ENCODE peak calls at places on chromosome 5, in five cellular contexts. One of them, this sample, is unnamed.

GRCh38 chr5:170357853-170358497 is 31.2 kb downstream of the KCNMB1 start:
- DNase-seq in OCI-LY7: peak; percentile 19
- DNase-seq in HCT116: no peak
- DNase-seq in neural progenitor cell: no peak
- DNase-seq in hepatocyte: no peak
- DNase-seq in this sample: no peak

GRCh38 chr5:154202379-154203260 is 12.1 kb downstream of the GALNT10 start:
- DNase-seq in neural progenitor cell: no peak
- DNase-seq in OCI-LY7: no peak
- DNase-seq in HCT116: no peak
- DNase-seq in hepatocyte: no peak
- DNase-seq in this sample: no peak

GRCh38 chr5:121949885-121950284 is 11.9 kb upstream of the SRFBP1 start:
- DNase-seq in neural progenitor cell: peak; percentile 55
- DNase-seq in hepatocyte: peak; percentile 73
- DNase-seq in OCI-LY7: peak; percentile 51
- DNase-seq in HCT116: peak; percentile 29
- DNase-seq in this sample: peak; percentile 78

GRCh38 chr5:169762338-169763095 is 125.4 kb downstream of the DOCK2 start:
- DNase-seq in OCI-LY7: no peak
- DNase-seq in neural progenitor cell: no peak
- DNase-seq in HCT116: no peak
- DNase-seq in hepatocyte: no peak
- DNase-seq in this sample: peak; percentile 68

GRCh38 chr5:13930721-13931246 is 13.7 kb downstream of the DNAH5 start:
- DNase-seq in neural progenitor cell: no peak
- DNase-seq in HCT116: no peak
- DNase-seq in hepatocyte: no peak
- DNase-seq in OCI-LY7: no peak
- DNase-seq in this sample: no peak

GRCh38 chr5:73673161-73673591 is 47.2 kb downstream of the ARHGEF28 start:
- DNase-seq in neural progenitor cell: no peak
- DNase-seq in HCT116: no peak
- DNase-seq in hepatocyte: peak; percentile 67
- DNase-seq in OCI-LY7: no peak
- DNase-seq in this sample: peak; percentile 96

GRCh38 chr5:87127426-87127825 is 140.3 kb upstream of the RASA1 start:
- DNase-seq in hepatocyte: no peak
- DNase-seq in OCI-LY7: no peak
- DNase-seq in neural progenitor cell: no peak
- DNase-seq in HCT116: no peak
- DNase-seq in this sample: peak; percentile 87

GRCh38 chr5:180665682-180666404 is 16.4 kb upstream of the FLT4 start:
- DNase-seq in hepatocyte: no peak
- DNase-seq in OCI-LY7: no peak
- DNase-seq in HCT116: no peak
- DNase-seq in neural progenitor cell: no peak
- DNase-seq in this sample: no peak

GRCh38 chr5:20369151-20369550 is 381.2 kb upstream of the CDH18 start:
- DNase-seq in neural progenitor cell: no peak
- DNase-seq in HCT116: no peak
- DNase-seq in hepatocyte: no peak
- DNase-seq in OCI-LY7: no peak
- DNase-seq in this sample: no peak

GRCh38 chr5:18487928-18488480 is 853.7 kb downstream of the TAF11L14 start:
- DNase-seq in hepatocyte: no peak
- DNase-seq in OCI-LY7: no peak
- DNase-seq in neural progenitor cell: no peak
- DNase-seq in HCT116: no peak
- DNase-seq in this sample: no peak

GRCh38 chr5:102853680-102854079 is 98.6 kb downstream of the PAM start:
- DNase-seq in OCI-LY7: no peak
- DNase-seq in HCT116: no peak
- DNase-seq in hepatocyte: no peak
- DNase-seq in neural progenitor cell: no peak
- DNase-seq in this sample: peak; percentile 47

DNA sequence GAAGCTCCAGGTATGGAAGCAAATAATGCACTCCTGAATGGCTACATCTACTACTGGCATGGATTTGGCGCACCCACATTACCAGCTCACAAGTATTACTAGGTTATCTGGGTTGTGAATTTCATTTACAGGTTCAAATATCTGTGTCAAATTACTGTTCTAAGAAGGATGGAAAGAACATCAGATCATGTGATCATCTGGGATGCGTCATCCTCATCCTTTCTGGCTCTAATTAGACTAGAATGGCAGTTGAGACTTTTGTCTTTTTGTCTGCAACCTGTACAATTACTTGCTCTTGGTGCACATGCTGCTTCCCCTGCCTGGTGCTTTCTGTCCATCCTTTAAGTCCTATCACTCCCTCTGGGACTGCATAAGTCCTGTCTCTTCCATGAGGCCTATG is 64.1 kb downstream of the PJA2 start:
- DNase-seq in OCI-LY7: no peak
- DNase-seq in HCT116: no peak
- DNase-seq in neural progenitor cell: no peak
- DNase-seq in hepatocyte: no peak
- DNase-seq in this sample: peak; percentile 40
- H3K27ac ChIP-seq in OCI-LY7: no peak overlapping the region
- H3K27ac ChIP-seq in HCT116: no peak overlapping the region
- H3K27ac ChIP-seq in neural progenitor cell: no peak overlapping the region
- H3K27ac ChIP-seq in hepatocyte: no peak overlapping the region
- H3K27ac ChIP-seq in this sample: no peak overlapping the region

GRCh38 chr5:133938932-133939331 is 29.5 kb downstream of the C5orf15 start:
- DNase-seq in hepatocyte: no peak
- DNase-seq in neural progenitor cell: no peak
- DNase-seq in OCI-LY7: peak; percentile 86
- DNase-seq in HCT116: no peak
- DNase-seq in this sample: no peak

GRCh38 chr5:133939668-133940067 is 28.8 kb downstream of the C5orf15 start:
- DNase-seq in neural progenitor cell: no peak
- DNase-seq in HCT116: no peak
- DNase-seq in hepatocyte: no peak
- DNase-seq in OCI-LY7: peak; percentile 37
- DNase-seq in this sample: no peak

GRCh38 chr5:133934822-133935793 is 33.3 kb downstream of the C5orf15 start:
- DNase-seq in HCT116: no peak
- DNase-seq in hepatocyte: no peak
- DNase-seq in neural progenitor cell: no peak
- DNase-seq in OCI-LY7: peak; percentile 96
- DNase-seq in this sample: no peak

GRCh38 chr5:133936611-133937015 is 31.8 kb downstream of the C5orf15 start:
- DNase-seq in OCI-LY7: peak; percentile 77
- DNase-seq in hepatocyte: no peak
- DNase-seq in HCT116: no peak
- DNase-seq in neural progenitor cell: no peak
- DNase-seq in this sample: no peak

DNA sequence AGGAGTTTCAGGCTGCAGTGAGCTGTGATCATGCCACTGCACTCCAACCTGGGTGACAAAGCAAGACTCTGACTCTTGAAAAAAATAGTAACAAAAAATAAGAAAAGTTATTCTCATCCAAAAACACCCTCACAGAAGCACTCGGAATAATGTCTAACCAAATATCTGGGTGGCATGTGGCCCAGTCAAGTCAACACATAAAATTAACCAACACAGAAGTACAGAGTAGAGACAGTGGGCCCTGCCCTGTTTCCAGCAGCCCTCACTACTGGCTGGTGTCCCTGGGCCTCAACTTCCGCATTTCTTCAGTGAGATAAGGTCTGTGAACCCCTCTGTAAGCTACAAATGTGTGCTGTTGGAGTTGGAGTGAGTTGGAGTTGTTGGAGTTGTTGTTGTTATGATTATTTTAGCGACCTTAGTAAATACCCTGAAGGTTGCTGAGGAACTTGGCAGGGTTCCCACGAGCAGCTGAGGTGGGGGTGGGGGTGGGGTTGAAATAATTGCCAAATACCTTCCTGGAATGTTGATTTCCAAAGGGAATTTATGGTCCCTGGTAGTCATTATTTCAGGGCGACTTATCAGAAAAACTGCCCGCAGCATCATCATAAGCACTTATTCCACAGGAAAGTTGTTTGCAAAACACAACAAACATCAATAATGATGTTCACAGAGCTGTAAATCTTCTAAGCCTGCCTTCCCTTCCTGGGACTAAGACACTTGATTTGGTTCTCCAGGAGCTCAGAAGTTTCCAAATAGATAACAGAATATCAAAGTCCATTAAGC is 30.2 kb downstream of the C5orf15 start:
- DNase-seq in neural progenitor cell: no peak
- DNase-seq in OCI-LY7: peak; percentile 79
- DNase-seq in HCT116: no peak
- DNase-seq in hepatocyte: peak; percentile 32
- DNase-seq in this sample: no peak
- TF ChIP-seq EZH2phosphoT487 in neural progenitor cell: no peak
- TF ChIP-seq EZH2phosphoT487 in OCI-LY7: no peak
- TF ChIP-seq EZH2phosphoT487 in HCT116: no peak
- TF ChIP-seq EZH2phosphoT487 in hepatocyte: no peak
- TF ChIP-seq EZH2phosphoT487 in this sample: no peak

DNA sequence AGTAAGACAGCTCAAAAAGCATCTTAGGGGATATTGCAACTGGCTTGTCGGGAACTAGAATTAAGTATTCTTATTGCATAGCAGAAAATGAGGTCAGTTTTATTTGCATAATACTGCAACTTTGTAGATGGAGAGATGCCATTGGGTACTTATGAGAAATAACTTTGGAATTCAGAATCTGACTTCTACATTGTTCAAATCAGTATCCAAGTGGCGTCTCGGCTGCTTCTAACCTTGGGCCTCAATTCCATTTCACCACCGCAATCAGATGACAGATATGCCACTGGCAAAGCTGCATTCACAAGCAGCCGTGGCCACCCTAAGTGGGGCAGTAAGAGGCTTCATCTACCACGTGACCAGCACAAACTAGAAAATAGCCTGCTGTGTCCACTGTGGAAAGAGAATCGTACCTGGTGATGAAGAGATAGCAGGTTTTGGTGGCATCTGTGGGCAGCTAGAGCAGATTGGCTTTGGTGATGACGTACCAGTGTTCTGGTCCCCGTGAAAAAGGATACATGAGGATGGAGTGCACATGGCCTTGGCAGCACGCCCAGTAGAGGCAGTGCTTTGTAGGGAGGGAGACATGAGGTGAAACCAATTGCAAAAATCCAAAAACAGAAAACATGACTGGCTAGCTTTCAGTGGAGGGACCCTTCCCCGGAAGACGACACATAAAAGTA is 116.6 kb downstream of the KLHL3 start:
- DNase-seq in hepatocyte: no peak
- DNase-seq in OCI-LY7: no peak
- DNase-seq in HCT116: no peak
- DNase-seq in neural progenitor cell: no peak
- DNase-seq in this sample: peak; percentile 95
- H3K4me3 ChIP-seq in hepatocyte: no peak overlapping the region
- H3K4me3 ChIP-seq in OCI-LY7: no peak overlapping the region
- H3K4me3 ChIP-seq in HCT116: no peak overlapping the region
- H3K4me3 ChIP-seq in neural progenitor cell: no peak overlapping the region
- H3K4me3 ChIP-seq in this sample: peak overlapping the region; percentile 25

GRCh38 chr5:74684900-74685851 is at the start of gene HEXB:
- DNase-seq in neural progenitor cell: peak; percentile 90
- DNase-seq in OCI-LY7: peak; percentile 72
- DNase-seq in hepatocyte: peak; percentile 95
- DNase-seq in HCT116: peak; percentile 51
- DNase-seq in this sample: peak; percentile 96

GRCh38 chr5:74686962-74687751 is 2.1 kb downstream of the HEXB start:
- DNase-seq in OCI-LY7: no peak
- DNase-seq in HCT116: no peak
- DNase-seq in neural progenitor cell: no peak
- DNase-seq in hepatocyte: no peak
- DNase-seq in this sample: peak; percentile 21

GRCh38 chr5:74682636-74683035 is 2.4 kb upstream of the HEXB start:
- DNase-seq in OCI-LY7: no peak
- DNase-seq in neural progenitor cell: no peak
- DNase-seq in hepatocyte: no peak
- DNase-seq in HCT116: no peak
- DNase-seq in this sample: no peak

DNA sequence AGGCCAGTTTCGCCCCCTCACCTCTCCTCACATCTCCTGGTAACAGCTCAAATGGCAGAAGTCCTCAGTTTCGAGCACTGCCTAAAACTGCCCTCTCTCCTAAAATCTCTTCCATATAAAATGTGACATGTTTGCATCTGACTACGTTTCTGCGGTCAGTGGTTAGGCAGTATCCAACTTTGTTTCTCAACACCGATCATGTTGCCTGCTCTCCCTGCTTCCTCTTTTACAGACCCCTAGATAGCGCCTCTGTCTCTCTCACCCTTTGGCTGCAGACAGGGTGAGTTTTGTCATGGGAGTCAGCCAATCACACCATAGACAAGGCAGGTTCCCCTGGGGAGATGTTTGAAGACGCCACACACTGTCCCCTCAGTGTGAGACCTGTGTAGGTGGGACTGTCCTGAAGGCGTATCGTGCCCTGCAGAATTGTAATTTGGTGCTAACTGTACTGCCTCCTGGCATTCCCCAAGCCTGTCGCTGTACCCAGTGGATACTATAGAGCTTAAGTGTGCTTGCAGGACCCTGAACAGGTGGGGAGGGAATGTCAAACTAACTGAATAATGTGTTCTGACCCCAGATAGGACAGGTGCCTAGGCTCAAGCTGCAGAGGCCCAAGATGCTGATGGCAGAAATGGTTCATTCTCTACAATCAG is 1.1 kb downstream of the HEXB start:
- DNase-seq in hepatocyte: no peak
- DNase-seq in OCI-LY7: peak; percentile 48
- DNase-seq in neural progenitor cell: no peak
- DNase-seq in HCT116: no peak
- DNase-seq in this sample: peak; percentile 61
- H3K27ac ChIP-seq in hepatocyte: peak overlapping the region; percentile 23
- H3K27ac ChIP-seq in OCI-LY7: no peak overlapping the region
- H3K27ac ChIP-seq in neural progenitor cell: no peak overlapping the region
- H3K27ac ChIP-seq in HCT116: no peak overlapping the region
- H3K27ac ChIP-seq in this sample: no peak overlapping the region

DNA sequence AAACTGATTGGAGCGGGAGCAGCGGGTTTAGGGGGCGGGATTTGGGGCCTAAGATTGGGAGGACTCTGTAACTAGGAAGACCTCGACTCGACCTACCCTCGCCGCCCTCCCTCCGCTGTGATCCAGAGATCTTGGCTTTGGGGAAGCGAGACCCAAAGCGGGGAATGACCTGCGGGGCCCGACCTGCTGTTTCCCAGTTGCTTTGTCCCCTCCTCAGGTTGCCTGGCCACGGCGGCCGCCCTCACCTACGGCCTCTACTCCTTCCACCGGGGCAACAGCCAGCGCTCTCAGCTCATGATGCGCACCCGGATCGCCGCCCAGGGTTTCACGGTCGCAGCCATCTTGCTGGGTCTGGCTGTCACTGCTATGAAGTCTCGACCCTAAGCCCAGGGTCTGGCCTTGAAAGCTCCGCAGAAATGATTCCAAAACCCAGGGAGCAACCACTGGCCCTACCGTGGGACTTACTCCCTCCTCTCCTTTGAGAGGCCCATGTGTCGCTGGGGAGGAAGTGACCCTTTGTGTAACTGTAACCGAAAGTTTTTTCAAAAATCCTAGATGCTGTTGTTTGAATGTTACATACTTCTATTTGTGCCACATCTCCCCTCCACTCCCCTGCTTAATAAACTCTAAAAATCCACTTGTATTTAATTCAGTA is 690 bp downstream of the HIGD2A start:
- DNase-seq in OCI-LY7: no peak
- DNase-seq in hepatocyte: no peak
- DNase-seq in neural progenitor cell: no peak
- DNase-seq in HCT116: no peak
- DNase-seq in this sample: no peak
- TF ChIP-seq EZH2phosphoT487 in OCI-LY7: no peak
- TF ChIP-seq EZH2phosphoT487 in hepatocyte: no peak
- TF ChIP-seq EZH2phosphoT487 in neural progenitor cell: no peak
- TF ChIP-seq EZH2phosphoT487 in HCT116: no peak
- TF ChIP-seq EZH2phosphoT487 in this sample: no peak

GRCh38 chr5:36723921-36724320 is 117.5 kb downstream of the SLC1A3 start:
- DNase-seq in neural progenitor cell: no peak
- DNase-seq in OCI-LY7: peak; percentile 42
- DNase-seq in hepatocyte: no peak
- DNase-seq in HCT116: no peak
- DNase-seq in this sample: no peak
- H3K4me3 ChIP-seq in neural progenitor cell: no peak overlapping the region
- H3K4me3 ChIP-seq in OCI-LY7: peak overlapping the region; percentile 65
- H3K4me3 ChIP-seq in hepatocyte: no peak overlapping the region
- H3K4me3 ChIP-seq in HCT116: no peak overlapping the region
- H3K4me3 ChIP-seq in this sample: no peak overlapping the region

This sample was measured in GM23248.